ENCODE peak calls at places on chromosomes 11 and 22, in eight cellular contexts. One of them, this sample, is unnamed.

GRCh38 chr11:134369656-134370525 is 38.1 kb downstream of the GLB1L2 start:
- DNase-seq in caudate nucleus: no peak
- DNase-seq in AG08395: no peak
- DNase-seq in midbrain: no peak
- DNase-seq in stimulated activated CD4-positive, alpha-beta T cell treated with anti-CD3 and anti-CD28 coated beads, Interleukin-4, amount 100 ng/mL, for 24 hours: no peak
- DNase-seq in T-cell: no peak
- DNase-seq in progenitor cell of endocrine pancreas: no peak
- DNase-seq in cardiac muscle cell: no peak
- DNase-seq in this sample: no peak

GRCh38 chr22:49415219-49415951 is 412.3 kb downstream of the BRD1 start:
- DNase-seq in progenitor cell of endocrine pancreas: no peak
- DNase-seq in T-cell: no peak
- DNase-seq in stimulated activated CD4-positive, alpha-beta T cell treated with anti-CD3 and anti-CD28 coated beads, Interleukin-4, amount 100 ng/mL, for 24 hours: no peak
- DNase-seq in cardiac muscle cell: no peak
- DNase-seq in caudate nucleus: no peak
- DNase-seq in midbrain: no peak
- DNase-seq in AG08395: no peak
- DNase-seq in this sample: no peak

GRCh38 chr22:34587357-34588356 is 478.3 kb upstream of the ISX start:
- DNase-seq in cardiac muscle cell: no peak
- DNase-seq in T-cell: no peak
- DNase-seq in AG08395: no peak
- DNase-seq in midbrain: no peak
- DNase-seq in caudate nucleus: no peak
- DNase-seq in stimulated activated CD4-positive, alpha-beta T cell treated with anti-CD3 and anti-CD28 coated beads, Interleukin-4, amount 100 ng/mL, for 24 hours: no peak
- DNase-seq in progenitor cell of endocrine pancreas: no peak
- DNase-seq in this sample: no peak

GRCh38 chr11:15968461-15969130 is 387.8 kb downstream of the SOX6 start:
- DNase-seq in stimulated activated CD4-positive, alpha-beta T cell treated with anti-CD3 and anti-CD28 coated beads, Interleukin-4, amount 100 ng/mL, for 24 hours: no peak
- DNase-seq in T-cell: no peak
- DNase-seq in caudate nucleus: no peak
- DNase-seq in progenitor cell of endocrine pancreas: no peak
- DNase-seq in AG08395: no peak
- DNase-seq in midbrain: peak; percentile 25
- DNase-seq in cardiac muscle cell: peak; percentile 34
- DNase-seq in this sample: no peak

GRCh38 chr11:46120361-46120710 is 918 bp downstream of the PHF21A start:
- DNase-seq in AG08395: no peak
- DNase-seq in cardiac muscle cell: no peak
- DNase-seq in caudate nucleus: no peak
- DNase-seq in stimulated activated CD4-positive, alpha-beta T cell treated with anti-CD3 and anti-CD28 coated beads, Interleukin-4, amount 100 ng/mL, for 24 hours: peak; percentile 15
- DNase-seq in progenitor cell of endocrine pancreas: no peak
- DNase-seq in T-cell: no peak
- DNase-seq in midbrain: peak; percentile 63
- DNase-seq in this sample: no peak

GRCh38 chr11:69841859-69842698 is 22.9 kb upstream of the FGF3 start:
- DNase-seq in stimulated activated CD4-positive, alpha-beta T cell treated with anti-CD3 and anti-CD28 coated beads, Interleukin-4, amount 100 ng/mL, for 24 hours: no peak
- DNase-seq in progenitor cell of endocrine pancreas: no peak
- DNase-seq in cardiac muscle cell: peak; percentile 17
- DNase-seq in caudate nucleus: no peak
- DNase-seq in AG08395: no peak
- DNase-seq in T-cell: no peak
- DNase-seq in midbrain: no peak
- DNase-seq in this sample: no peak

GRCh38 chr11:3130269-3131071 is 34.6 kb downstream of the OSBPL5 start:
- DNase-seq in AG08395: no peak
- DNase-seq in T-cell: no peak
- DNase-seq in cardiac muscle cell: no peak
- DNase-seq in caudate nucleus: no peak
- DNase-seq in stimulated activated CD4-positive, alpha-beta T cell treated with anti-CD3 and anti-CD28 coated beads, Interleukin-4, amount 100 ng/mL, for 24 hours: no peak
- DNase-seq in midbrain: no peak
- DNase-seq in progenitor cell of endocrine pancreas: no peak
- DNase-seq in this sample: no peak

GRCh38 chr11:64251986-64252837 is 882 bp downstream of the PLCB3 start:
- DNase-seq in midbrain: no peak
- DNase-seq in stimulated activated CD4-positive, alpha-beta T cell treated with anti-CD3 and anti-CD28 coated beads, Interleukin-4, amount 100 ng/mL, for 24 hours: no peak
- DNase-seq in T-cell: no peak
- DNase-seq in progenitor cell of endocrine pancreas: no peak
- DNase-seq in caudate nucleus: no peak
- DNase-seq in AG08395: peak; percentile 70
- DNase-seq in cardiac muscle cell: peak; percentile 43
- DNase-seq in this sample: no peak

GRCh38 chr11:33500865-33501479 is 199.7 kb downstream of the C11orf91 start:
- DNase-seq in progenitor cell of endocrine pancreas: no peak
- DNase-seq in cardiac muscle cell: peak; percentile 60
- DNase-seq in T-cell: no peak
- DNase-seq in caudate nucleus: no peak
- DNase-seq in midbrain: no peak
- DNase-seq in AG08395: peak; percentile 24
- DNase-seq in stimulated activated CD4-positive, alpha-beta T cell treated with anti-CD3 and anti-CD28 coated beads, Interleukin-4, amount 100 ng/mL, for 24 hours: no peak
- DNase-seq in this sample: no peak

GRCh38 chr22:35540600-35541253 is at the start of gene RASD2:
- DNase-seq in progenitor cell of endocrine pancreas: peak; percentile 22
- DNase-seq in AG08395: no peak
- DNase-seq in stimulated activated CD4-positive, alpha-beta T cell treated with anti-CD3 and anti-CD28 coated beads, Interleukin-4, amount 100 ng/mL, for 24 hours: peak; percentile 59
- DNase-seq in midbrain: no peak
- DNase-seq in caudate nucleus: peak; percentile 84
- DNase-seq in T-cell: peak; percentile 13
- DNase-seq in cardiac muscle cell: peak; percentile 31
- DNase-seq in this sample: no peak

GRCh38 chr11:34449013-34449412 is 10.3 kb downstream of the CAT start:
- DNase-seq in progenitor cell of endocrine pancreas: no peak
- DNase-seq in T-cell: no peak
- DNase-seq in stimulated activated CD4-positive, alpha-beta T cell treated with anti-CD3 and anti-CD28 coated beads, Interleukin-4, amount 100 ng/mL, for 24 hours: no peak
- DNase-seq in caudate nucleus: no peak
- DNase-seq in AG08395: no peak
- DNase-seq in midbrain: no peak
- DNase-seq in cardiac muscle cell: peak; percentile 5
- DNase-seq in this sample: no peak

GRCh38 chr11:59610289-59610688 is 5.3 kb downstream of the OSBP start:
- DNase-seq in stimulated activated CD4-positive, alpha-beta T cell treated with anti-CD3 and anti-CD28 coated beads, Interleukin-4, amount 100 ng/mL, for 24 hours: peak; percentile 9
- DNase-seq in AG08395: no peak
- DNase-seq in cardiac muscle cell: no peak
- DNase-seq in caudate nucleus: no peak
- DNase-seq in T-cell: no peak
- DNase-seq in progenitor cell of endocrine pancreas: no peak
- DNase-seq in midbrain: no peak
- DNase-seq in this sample: no peak

GRCh38 chr11:61814958-61815789 is 1.6 kb downstream of the FADS1 start:
- DNase-seq in midbrain: peak; percentile 99
- DNase-seq in caudate nucleus: peak; percentile 90
- DNase-seq in progenitor cell of endocrine pancreas: peak; percentile 94
- DNase-seq in cardiac muscle cell: peak; percentile 98
- DNase-seq in AG08395: peak; percentile 98
- DNase-seq in T-cell: no peak
- DNase-seq in stimulated activated CD4-positive, alpha-beta T cell treated with anti-CD3 and anti-CD28 coated beads, Interleukin-4, amount 100 ng/mL, for 24 hours: peak; percentile 36
- DNase-seq in this sample: no peak

GRCh38 chr11:12765428-12765827 is 91.2 kb downstream of the TEAD1 start:
- DNase-seq in AG08395: peak; percentile 38
- DNase-seq in progenitor cell of endocrine pancreas: no peak
- DNase-seq in cardiac muscle cell: no peak
- DNase-seq in T-cell: no peak
- DNase-seq in caudate nucleus: no peak
- DNase-seq in midbrain: no peak
- DNase-seq in stimulated activated CD4-positive, alpha-beta T cell treated with anti-CD3 and anti-CD28 coated beads, Interleukin-4, amount 100 ng/mL, for 24 hours: no peak
- DNase-seq in this sample: peak; percentile 63

GRCh38 chr11:92376146-92376599 is 151.6 kb downstream of the FAT3 start:
- DNase-seq in T-cell: no peak
- DNase-seq in midbrain: no peak
- DNase-seq in AG08395: no peak
- DNase-seq in stimulated activated CD4-positive, alpha-beta T cell treated with anti-CD3 and anti-CD28 coated beads, Interleukin-4, amount 100 ng/mL, for 24 hours: no peak
- DNase-seq in cardiac muscle cell: peak; percentile 29
- DNase-seq in progenitor cell of endocrine pancreas: no peak
- DNase-seq in caudate nucleus: no peak
- DNase-seq in this sample: no peak

GRCh38 chr11:66059966-66060680 is 8.0 kb downstream of the SF3B2 start:
- DNase-seq in stimulated activated CD4-positive, alpha-beta T cell treated with anti-CD3 and anti-CD28 coated beads, Interleukin-4, amount 100 ng/mL, for 24 hours: no peak
- DNase-seq in cardiac muscle cell: no peak
- DNase-seq in caudate nucleus: no peak
- DNase-seq in T-cell: no peak
- DNase-seq in AG08395: no peak
- DNase-seq in progenitor cell of endocrine pancreas: no peak
- DNase-seq in midbrain: no peak
- DNase-seq in this sample: no peak

GRCh38 chr11:119878990-119879389 is 150.0 kb upstream of the NECTIN1 start:
- DNase-seq in midbrain: peak; percentile 18
- DNase-seq in progenitor cell of endocrine pancreas: no peak
- DNase-seq in AG08395: no peak
- DNase-seq in cardiac muscle cell: no peak
- DNase-seq in T-cell: no peak
- DNase-seq in caudate nucleus: no peak
- DNase-seq in stimulated activated CD4-positive, alpha-beta T cell treated with anti-CD3 and anti-CD28 coated beads, Interleukin-4, amount 100 ng/mL, for 24 hours: no peak
- DNase-seq in this sample: no peak

GRCh38 chr11:74713686-74714085 is 17.5 kb downstream of the CHRDL2 start:
- DNase-seq in AG08395: no peak
- DNase-seq in T-cell: no peak
- DNase-seq in progenitor cell of endocrine pancreas: no peak
- DNase-seq in caudate nucleus: no peak
- DNase-seq in stimulated activated CD4-positive, alpha-beta T cell treated with anti-CD3 and anti-CD28 coated beads, Interleukin-4, amount 100 ng/mL, for 24 hours: no peak
- DNase-seq in cardiac muscle cell: no peak
- DNase-seq in midbrain: no peak
- DNase-seq in this sample: no peak

GRCh38 chr22:44901301-44901700 is 108.5 kb downstream of the PHF21B start:
- DNase-seq in caudate nucleus: no peak
- DNase-seq in T-cell: no peak
- DNase-seq in midbrain: no peak
- DNase-seq in stimulated activated CD4-positive, alpha-beta T cell treated with anti-CD3 and anti-CD28 coated beads, Interleukin-4, amount 100 ng/mL, for 24 hours: no peak
- DNase-seq in progenitor cell of endocrine pancreas: no peak
- DNase-seq in AG08395: no peak
- DNase-seq in cardiac muscle cell: peak; percentile 11
- DNase-seq in this sample: no peak